ENCODE peak calls at places on chromosome 4, in six cellular contexts. One of them, this sample, is unnamed.

GRCh38 chr4:38290360-38290759 is 330.2 kb downstream of the PTTG2 start:
- DNase-seq in Caki2: no peak
- DNase-seq in H9: no peak
- DNase-seq in KG1: no peak
- DNase-seq in HCT116: no peak
- DNase-seq in stimulated activated CD4-positive, alpha-beta T cell treated with anti-CD3 and anti-CD28 coated beads, Interleukin-4, amount 100 ng/mL, for 48 hours: no peak
- DNase-seq in this sample: peak; percentile 35

GRCh38 chr4:73869130-73870055 is at the start of gene CXCL1:
- DNase-seq in Caki2: peak; percentile 33
- DNase-seq in H9: peak; percentile 48
- DNase-seq in KG1: no peak
- DNase-seq in HCT116: no peak
- DNase-seq in stimulated activated CD4-positive, alpha-beta T cell treated with anti-CD3 and anti-CD28 coated beads, Interleukin-4, amount 100 ng/mL, for 48 hours: no peak
- DNase-seq in this sample: no peak

GRCh38 chr4:101288365-101289145 is 58.8 kb downstream of the PPP3CA start:
- DNase-seq in Caki2: no peak
- DNase-seq in H9: no peak
- DNase-seq in KG1: peak; percentile 22
- DNase-seq in HCT116: no peak
- DNase-seq in stimulated activated CD4-positive, alpha-beta T cell treated with anti-CD3 and anti-CD28 coated beads, Interleukin-4, amount 100 ng/mL, for 48 hours: no peak
- DNase-seq in this sample: no peak

GRCh38 chr4:155658665-155659064 is 8.0 kb upstream of the GUCY1A1 start:
- DNase-seq in Caki2: no peak
- DNase-seq in H9: no peak
- DNase-seq in KG1: no peak
- DNase-seq in HCT116: no peak
- DNase-seq in stimulated activated CD4-positive, alpha-beta T cell treated with anti-CD3 and anti-CD28 coated beads, Interleukin-4, amount 100 ng/mL, for 48 hours: no peak
- DNase-seq in this sample: no peak

GRCh38 chr4:3780347-3781171 is 14.4 kb downstream of the ADRA2C start:
- DNase-seq in Caki2: peak; percentile 48
- DNase-seq in H9: peak; percentile 62
- DNase-seq in KG1: no peak
- DNase-seq in HCT116: no peak
- DNase-seq in stimulated activated CD4-positive, alpha-beta T cell treated with anti-CD3 and anti-CD28 coated beads, Interleukin-4, amount 100 ng/mL, for 48 hours: no peak
- DNase-seq in this sample: no peak

GRCh38 chr4:10346023-10346422 is 111.2 kb downstream of the ZNF518B start:
- DNase-seq in Caki2: no peak
- DNase-seq in H9: no peak
- DNase-seq in KG1: no peak
- DNase-seq in HCT116: no peak
- DNase-seq in stimulated activated CD4-positive, alpha-beta T cell treated with anti-CD3 and anti-CD28 coated beads, Interleukin-4, amount 100 ng/mL, for 48 hours: no peak
- DNase-seq in this sample: no peak

GRCh38 chr4:84498203-84499026 is 677 bp downstream of the NKX6-1 start:
- DNase-seq in Caki2: peak; percentile 32
- DNase-seq in H9: peak; percentile 52
- DNase-seq in KG1: no peak
- DNase-seq in HCT116: peak; percentile 8
- DNase-seq in stimulated activated CD4-positive, alpha-beta T cell treated with anti-CD3 and anti-CD28 coated beads, Interleukin-4, amount 100 ng/mL, for 48 hours: no peak
- DNase-seq in this sample: peak; percentile 25

GRCh38 chr4:46266106-46266505 is 123.8 kb downstream of the GABRA2 start:
- DNase-seq in Caki2: no peak
- DNase-seq in H9: no peak
- DNase-seq in KG1: no peak
- DNase-seq in HCT116: no peak
- DNase-seq in stimulated activated CD4-positive, alpha-beta T cell treated with anti-CD3 and anti-CD28 coated beads, Interleukin-4, amount 100 ng/mL, for 48 hours: no peak
- DNase-seq in this sample: no peak

GRCh38 chr4:88591787-88592599 is at the start of gene HERC3:
- DNase-seq in Caki2: peak; percentile 85
- DNase-seq in H9: peak; percentile 90
- DNase-seq in KG1: peak; percentile 79
- DNase-seq in HCT116: peak; percentile 59
- DNase-seq in stimulated activated CD4-positive, alpha-beta T cell treated with anti-CD3 and anti-CD28 coated beads, Interleukin-4, amount 100 ng/mL, for 48 hours: peak; percentile 80
- DNase-seq in this sample: peak; percentile 31

GRCh38 chr4:157587681-157588423 is 367.3 kb downstream of the GRIA2 start:
- DNase-seq in Caki2: no peak
- DNase-seq in H9: no peak
- DNase-seq in KG1: no peak
- DNase-seq in HCT116: no peak
- DNase-seq in stimulated activated CD4-positive, alpha-beta T cell treated with anti-CD3 and anti-CD28 coated beads, Interleukin-4, amount 100 ng/mL, for 48 hours: no peak
- DNase-seq in this sample: no peak

GRCh38 chr4:111174331-111174730 is 551.5 kb upstream of the PITX2 start:
- DNase-seq in Caki2: no peak
- DNase-seq in H9: no peak
- DNase-seq in KG1: no peak
- DNase-seq in HCT116: no peak
- DNase-seq in stimulated activated CD4-positive, alpha-beta T cell treated with anti-CD3 and anti-CD28 coated beads, Interleukin-4, amount 100 ng/mL, for 48 hours: no peak
- DNase-seq in this sample: no peak

GRCh38 chr4:27716693-27717505 is 856.3 kb downstream of the STIM2 start:
- DNase-seq in Caki2: no peak
- DNase-seq in H9: peak; percentile 26
- DNase-seq in KG1: no peak
- DNase-seq in HCT116: no peak
- DNase-seq in stimulated activated CD4-positive, alpha-beta T cell treated with anti-CD3 and anti-CD28 coated beads, Interleukin-4, amount 100 ng/mL, for 48 hours: no peak
- DNase-seq in this sample: no peak

GRCh38 chr4:146650034-146650433 is 11.3 kb downstream of the POU4F2 start:
- DNase-seq in Caki2: no peak
- DNase-seq in H9: no peak
- DNase-seq in KG1: no peak
- DNase-seq in HCT116: no peak
- DNase-seq in stimulated activated CD4-positive, alpha-beta T cell treated with anti-CD3 and anti-CD28 coated beads, Interleukin-4, amount 100 ng/mL, for 48 hours: no peak
- DNase-seq in this sample: no peak

GRCh38 chr4:36242629-36243354 is 1.5 kb downstream of the ARAP2 start:
- DNase-seq in Caki2: no peak
- DNase-seq in H9: no peak
- DNase-seq in KG1: no peak
- DNase-seq in HCT116: no peak
- DNase-seq in stimulated activated CD4-positive, alpha-beta T cell treated with anti-CD3 and anti-CD28 coated beads, Interleukin-4, amount 100 ng/mL, for 48 hours: no peak
- DNase-seq in this sample: no peak

GRCh38 chr4:5365071-5366008 is 314.1 kb downstream of the STK32B start:
- DNase-seq in Caki2: peak; percentile 92
- DNase-seq in H9: peak; percentile 44
- DNase-seq in KG1: no peak
- DNase-seq in HCT116: peak; percentile 39
- DNase-seq in stimulated activated CD4-positive, alpha-beta T cell treated with anti-CD3 and anti-CD28 coated beads, Interleukin-4, amount 100 ng/mL, for 48 hours: no peak
- DNase-seq in this sample: peak; percentile 72

GRCh38 chr4:152094851-152095700 is 334.3 kb upstream of the GATB start:
- DNase-seq in Caki2: no peak
- DNase-seq in H9: no peak
- DNase-seq in KG1: no peak
- DNase-seq in HCT116: no peak
- DNase-seq in stimulated activated CD4-positive, alpha-beta T cell treated with anti-CD3 and anti-CD28 coated beads, Interleukin-4, amount 100 ng/mL, for 48 hours: no peak
- DNase-seq in this sample: no peak

GRCh38 chr4:4260185-4260751 is 12.2 kb upstream of the TMEM128 start:
- DNase-seq in Caki2: peak; percentile 18
- DNase-seq in H9: no peak
- DNase-seq in KG1: no peak
- DNase-seq in HCT116: peak; percentile 74
- DNase-seq in stimulated activated CD4-positive, alpha-beta T cell treated with anti-CD3 and anti-CD28 coated beads, Interleukin-4, amount 100 ng/mL, for 48 hours: no peak
- DNase-seq in this sample: peak; percentile 24

GRCh38 chr4:82499705-82500104 is 62.1 kb downstream of the TMEM150C start:
- DNase-seq in Caki2: no peak
- DNase-seq in H9: no peak
- DNase-seq in KG1: no peak
- DNase-seq in HCT116: no peak
- DNase-seq in stimulated activated CD4-positive, alpha-beta T cell treated with anti-CD3 and anti-CD28 coated beads, Interleukin-4, amount 100 ng/mL, for 48 hours: no peak
- DNase-seq in this sample: no peak

GRCh38 chr4:7777871-7778523 is 161.7 kb downstream of the AFAP1 start:
- DNase-seq in Caki2: no peak
- DNase-seq in H9: no peak
- DNase-seq in KG1: no peak
- DNase-seq in HCT116: no peak
- DNase-seq in stimulated activated CD4-positive, alpha-beta T cell treated with anti-CD3 and anti-CD28 coated beads, Interleukin-4, amount 100 ng/mL, for 48 hours: no peak
- DNase-seq in this sample: no peak

GRCh38 chr4:139297001-139297410 is 4.3 kb upstream of the NAA15 start:
- DNase-seq in Caki2: no peak
- DNase-seq in H9: no peak
- DNase-seq in KG1: no peak
- DNase-seq in HCT116: no peak
- DNase-seq in stimulated activated CD4-positive, alpha-beta T cell treated with anti-CD3 and anti-CD28 coated beads, Interleukin-4, amount 100 ng/mL, for 48 hours: no peak
- DNase-seq in this sample: no peak

GRCh38 chr4:139887962-139888735 is 222.5 kb downstream of the MGST2 start:
- DNase-seq in Caki2: peak; percentile 35
- DNase-seq in H9: no peak
- DNase-seq in KG1: no peak
- DNase-seq in HCT116: no peak
- DNase-seq in stimulated activated CD4-positive, alpha-beta T cell treated with anti-CD3 and anti-CD28 coated beads, Interleukin-4, amount 100 ng/mL, for 48 hours: no peak
- DNase-seq in this sample: no peak

GRCh38 chr4:6680372-6681034 is 13.2 kb upstream of the S100P start:
- DNase-seq in Caki2: no peak
- DNase-seq in H9: peak; percentile 80
- DNase-seq in KG1: no peak
- DNase-seq in HCT116: no peak
- DNase-seq in stimulated activated CD4-positive, alpha-beta T cell treated with anti-CD3 and anti-CD28 coated beads, Interleukin-4, amount 100 ng/mL, for 48 hours: no peak
- DNase-seq in this sample: no peak

This sample was measured in SW 1271.